ENCODE peak calls at places on chromosome 16, in four cellular contexts. U is kidney; V is adrenal gland; C is effector memory CD4-positive, alpha-beta T cell. L is an unnamed sample.
A peak's percentile ranks its signal among the peaks of the same experiment; 100 is the strongest.

GRCh38 chr16:53090591-53091507 is 36.1 kb downstream of the CHD9 start:
- DNase-seq in C (no peak), V (peak; percentile 95), U (peak; percentile 97), L (no peak)

GRCh38 chr16:89334988-89335802 is 117.7 kb downstream of the ZNF778 start:
- DNase-seq in C (no peak), V (peak; percentile 69), U (peak; percentile 62), L (no peak)

GRCh38 chr16:74472010-74472409 is 50.7 kb upstream of the CLEC18B start:
- DNase-seq in C (no peak), U (no peak), V (no peak), L (no peak)

GRCh38 chr16:4404247-4404966 is 12.0 kb downstream of the CORO7 start:
- DNase-seq in V (peak; percentile 80), U (peak; percentile 73), C (no peak), L (no peak)

GRCh38 chr16:27795992-27796614 is 246.2 kb downstream of the KATNIP start:
- DNase-seq in V (peak; percentile 63), C (no peak), U (peak; percentile 52), L (peak; percentile 29)

GRCh38 chr16:15961557-15962205 is 12.3 kb downstream of the ABCC1 start:
- DNase-seq in V (no peak), U (no peak), C (no peak), L (no peak)

GRCh38 chr16:14301150-14302030 is 230.3 kb downstream of the MRTFB start:
- DNase-seq in U (peak; percentile 79), V (no peak), C (no peak), L (no peak)

GRCh38 chr16:79092846-79093245 is 507.7 kb downstream of the MAF start:
- DNase-seq in C (no peak), U (no peak), V (no peak), L (no peak)

GRCh38 chr16:16992986-16993783 is 477.6 kb downstream of the XYLT1 start:
- DNase-seq in V (no peak), U (no peak), C (no peak), L (peak; percentile 25)

GRCh38 chr16:14128097-14128496 is 57.0 kb downstream of the MRTFB start:
- DNase-seq in U (no peak), C (no peak), V (no peak), L (no peak)

GRCh38 chr16:81035975-81036750 is 521 bp downstream of the ATMIN start:
- DNase-seq in U (peak; percentile 84), V (peak; percentile 57), C (peak; percentile 35), L (peak; percentile 21)

GRCh38 chr16:56425439-56425832 is at the start of gene AMFR:
- DNase-seq in U (peak; percentile 89), C (peak; percentile 55), V (peak; percentile 68), L (peak; percentile 79)

GRCh38 chr16:81521141-81521626 is 76.6 kb downstream of the CMIP start:
- DNase-seq in V (peak; percentile 73), U (no peak), C (peak; percentile 72), L (peak; percentile 63)

GRCh38 chr16:81602792-81603191 is 158.2 kb downstream of the CMIP start:
- DNase-seq in U (peak; percentile 8), V (no peak), C (no peak), L (no peak)

GRCh38 chr16:81695431-81695890 is 83.6 kb upstream of the PLCG2 start:
- DNase-seq in U (no peak), C (no peak), V (no peak), L (no peak)

GRCh38 chr16:72508196-72508595 is 336.2 kb upstream of the PMFBP1 start:
- DNase-seq in C (no peak), V (no peak), U (no peak), L (no peak)

GRCh38 chr16:19377864-19378263 is 39.8 kb upstream of the TMC5 start:
- DNase-seq in C (no peak), U (no peak), V (no peak), L (no peak)

GRCh38 chr16:52773026-52773425 is 226.1 kb upstream of the TOX3 start:
- DNase-seq in C (no peak), V (no peak), U (no peak), L (no peak)

GRCh38 chr16:50509521-50510341 is 38.5 kb upstream of the NKD1 start:
- DNase-seq in C (no peak), V (peak; percentile 59), U (no peak), L (peak; percentile 13)

GRCh38 chr16:69838417-69838990 is 76.4 kb downstream of the WWP2 start:
- DNase-seq in C (no peak), U (no peak), V (no peak), L (no peak)

GRCh38 chr16:88002749-88003148 is 51.5 kb downstream of the BANP start:
- DNase-seq in V (no peak), U (no peak), C (no peak), L (no peak)

GRCh38 chr16:81723098-81723723 is 55.9 kb upstream of the PLCG2 start:
- DNase-seq in C (no peak), U (peak; percentile 9), V (no peak), L (peak; percentile 90)

GRCh38 chr16:9114112-9114511 is 22.7 kb downstream of the HAPSTR1 start:
- DNase-seq in U (no peak), V (no peak), C (no peak), L (no peak)
- H3K4me1 ChIP-seq in U (peaks cover 12% of the 10 kb centered on the region), V (peaks cover 75% of the 10 kb centered on the region), C (peaks cover 39% of the 10 kb centered on the region), L (peaks cover 12% of the 10 kb centered on the region)

DNA sequence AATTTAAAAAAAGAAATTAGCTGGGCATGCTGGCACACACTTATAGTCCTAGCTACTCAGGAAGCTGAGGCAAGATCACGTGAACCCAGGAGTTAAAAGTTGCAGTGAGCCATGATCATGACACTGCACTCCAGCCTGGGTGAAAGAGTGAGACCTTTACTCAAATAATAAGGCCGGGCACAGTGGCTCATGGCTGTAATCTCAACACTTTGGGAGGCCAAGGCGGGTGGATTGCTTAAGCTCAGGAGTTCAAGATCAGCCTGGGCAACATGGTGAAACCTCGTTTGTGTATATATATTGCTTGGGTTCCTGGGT is 11.5 kb upstream of the RIPOR1 start:
- DNase-seq in U (no peak), V (no peak), C (no peak), L (no peak)
- H3K4me1 ChIP-seq in U (peaks cover 8% of the 10 kb centered on the region), V (peaks cover 7% of the 10 kb centered on the region), C (no peaks in the 10 kb centered on the region), L (peaks cover 3% of the 10 kb centered on the region)

GRCh38 chr16:85543998-85544397 is 69.1 kb upstream of the GSE1 start:
- DNase-seq in V (no peak), U (no peak), C (no peak), L (no peak)

GRCh38 chr16:85542548-85542927 is 70.6 kb upstream of the GSE1 start:
- DNase-seq in C (no peak), U (no peak), V (no peak), L (no peak)

GRCh38 chr16:85543536-85543935 is 69.6 kb upstream of the GSE1 start:
- DNase-seq in C (no peak), U (no peak), V (no peak), L (no peak)

GRCh38 chr16:85541181-85541580 is 71.9 kb upstream of the GSE1 start:
- DNase-seq in U (peak; percentile 47), C (no peak), V (no peak), L (no peak)

DNA sequence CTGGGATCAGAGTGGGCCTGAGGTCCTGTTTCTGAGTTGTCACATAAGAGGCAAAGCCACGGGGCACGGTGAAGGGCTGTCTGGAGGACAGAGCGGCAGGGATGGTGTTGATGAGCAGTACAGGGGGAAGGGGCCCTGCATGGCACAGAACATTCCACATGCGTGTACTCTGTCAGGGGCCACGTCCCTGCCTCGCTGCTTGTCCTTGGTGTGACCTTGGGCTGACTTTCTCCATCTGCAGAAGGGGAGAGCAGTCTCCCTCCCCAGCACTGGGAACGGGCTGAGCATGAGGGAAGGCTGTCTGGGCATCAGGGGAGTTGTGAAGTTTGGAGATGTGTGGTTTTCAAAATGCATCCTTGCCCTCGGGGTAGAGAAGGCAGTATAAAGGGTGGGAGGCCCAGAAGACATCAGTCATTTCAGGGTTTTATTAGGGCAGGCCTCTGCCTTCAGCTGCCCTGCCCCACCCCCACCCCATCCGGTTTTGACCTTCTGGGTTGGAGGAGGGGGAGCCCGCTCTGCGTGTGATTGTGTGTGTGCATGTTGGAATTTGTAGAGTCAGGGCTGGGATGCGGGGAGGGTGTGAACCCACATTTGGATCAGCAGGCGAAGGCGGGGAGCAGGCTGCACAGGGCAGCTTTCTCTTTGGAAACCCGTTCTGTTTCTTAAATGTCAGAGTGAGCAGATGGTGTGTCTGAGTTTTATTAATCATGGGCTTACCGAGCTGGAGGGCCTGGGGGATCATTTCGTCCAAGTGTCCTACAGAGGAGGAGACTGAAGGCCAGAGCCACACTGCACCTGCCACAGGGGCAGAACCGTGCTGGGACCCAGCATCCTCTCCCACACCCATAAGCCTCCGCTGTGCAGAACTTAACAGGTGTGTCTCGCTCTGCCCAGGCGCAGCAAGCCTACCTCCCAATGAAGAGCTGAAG is 71.2 kb upstream of the GSE1 start:
- DNase-seq in U (peak; percentile 46), C (no peak), V (no peak), L (no peak)
- H3K4me1 ChIP-seq in U (peaks cover 5% of the 10 kb centered on the region), C (no peaks in the 10 kb centered on the region), V (peaks cover 5% of the 10 kb centered on the region), L (no peaks in the 10 kb centered on the region)

GRCh38 chr16:825298-826061 is 24.9 kb upstream of the GNG13 start:
- DNase-seq in C (no peak), U (peak; percentile 62), V (peak; percentile 82), L (no peak)

GRCh38 chr16:824601-825000 is 24.1 kb upstream of the GNG13 start:
- DNase-seq in C (no peak), V (no peak), U (no peak), L (no peak)

GRCh38 chr16:830107-830870 is 29.8 kb upstream of the GNG13 start:
- DNase-seq in V (no peak), U (no peak), C (no peak), L (no peak)

GRCh38 chr16:828891-829290 is 28.4 kb upstream of the GNG13 start:
- DNase-seq in C (no peak), V (no peak), U (no peak), L (no peak)

GRCh38 chr16:827513-827912 is 27.0 kb upstream of the GNG13 start:
- DNase-seq in C (no peak), V (no peak), U (no peak), L (no peak)
- H3K4me1 ChIP-seq in C (no peaks in the 10 kb centered on the region), V (peaks cover 8% of the 10 kb centered on the region), U (no peaks in the 10 kb centered on the region), L (no peaks in the 10 kb centered on the region)

L was measured in small intestine.